ENCODE peak calls at places on chromosome 9, in nine cellular contexts. H, N, T, I, K, R, Z, M and G are unnamed samples.

GRCh38 chr9:118652935-118653334 is 716.3 kb downstream of the BRINP1 start:
- DNase-seq in R (no peak), N (no peak), M (no peak), H (no peak), T (no peak), Z (no peak), I (no peak), K (no peak), G (no peak)

GRCh38 chr9:12554636-12555035 is 138.5 kb upstream of the TYRP1 start:
- DNase-seq in I (no peak), H (no peak), R (no peak), M (peak; percentile 57), N (no peak), K (peak; percentile 17), Z (peak; percentile 51), T (no peak), G (no peak)

GRCh38 chr9:70682337-70682736 is 267.9 kb upstream of the KLF9 start:
- DNase-seq in N (no peak), M (no peak), H (no peak), K (no peak), T (no peak), R (no peak), Z (no peak), I (no peak), G (no peak)

GRCh38 chr9:93008457-93008856 is 50.0 kb upstream of the SUSD3 start:
- DNase-seq in Z (no peak), H (no peak), K (no peak), T (no peak), R (no peak), N (no peak), M (no peak), I (no peak), G (no peak)

GRCh38 chr9:116061546-116062205 is 91.9 kb upstream of the PAPPA start:
- DNase-seq in T (no peak), K (no peak), R (no peak), M (no peak), Z (no peak), I (no peak), N (no peak), H (no peak), G (no peak)

GRCh38 chr9:95062601-95063065 is 254.9 kb downstream of the FANCC start:
- DNase-seq in H (no peak), R (no peak), K (no peak), T (no peak), I (no peak), Z (no peak), N (no peak), M (no peak), G (no peak)

GRCh38 chr9:132572921-132573320 is 9.5 kb upstream of the BARHL1 start:
- DNase-seq in R (no peak), K (peak; percentile 20), T (no peak), N (no peak), H (no peak), M (no peak), I (no peak), Z (no peak), G (peak; percentile 35)

GRCh38 chr9:114947058-114947457 is 16.7 kb upstream of the TNFSF8 start:
- DNase-seq in R (no peak), M (no peak), H (no peak), Z (no peak), I (no peak), N (no peak), K (no peak), T (no peak), G (no peak)

GRCh38 chr9:22469928-22470544 is 23.4 kb downstream of the DMRTA1 start:
- DNase-seq in M (no peak), H (no peak), I (no peak), Z (peak; percentile 16), N (no peak), K (peak; percentile 49), R (no peak), T (peak; percentile 54), G (no peak)

GRCh38 chr9:12232836-12233235 is 460.3 kb upstream of the TYRP1 start:
- DNase-seq in I (no peak), R (no peak), M (no peak), Z (no peak), K (no peak), N (no peak), T (no peak), H (no peak), G (no peak)

GRCh38 chr9:133990366-133991210 is 1.5 kb downstream of the VAV2 start:
- DNase-seq in I (peak; percentile 43), K (peak; percentile 75), R (no peak), M (no peak), T (no peak), H (peak; percentile 81), Z (peak; percentile 91), N (no peak), G (peak; percentile 83)

GRCh38 chr9:112382066-112382465 is 2.2 kb downstream of the HSDL2 start:
- DNase-seq in R (no peak), K (no peak), M (no peak), I (no peak), Z (no peak), H (no peak), N (no peak), T (no peak), G (no peak)

GRCh38 chr9:112379177-112380101 is 469 bp upstream of the HSDL2 start:
- DNase-seq in K (peak; percentile 99), M (peak; percentile 98), Z (peak; percentile 100), T (peak; percentile 99), R (peak; percentile 74), H (peak; percentile 100), I (peak; percentile 99), N (peak; percentile 99), G (peak; percentile 100)

GRCh38 chr9:112378441-112379176 is 1.3 kb upstream of the HSDL2 start:
- DNase-seq in Z (peak; percentile 36), T (peak; percentile 54), N (no peak), R (no peak), M (no peak), H (peak; percentile 30), I (peak; percentile 31), K (peak; percentile 26), G (peak; percentile 11)

GRCh38 chr9:112380771-112381181 is 868 bp downstream of the HSDL2 start:
- DNase-seq in I (no peak), Z (peak; percentile 14), T (peak; percentile 71), H (no peak), N (peak; percentile 25), R (no peak), M (peak; percentile 52), K (peak; percentile 34), G (no peak)

GRCh38 chr9:112380102-112380581 is at the start of gene HSDL2:
- DNase-seq in Z (peak; percentile 65), R (no peak), T (peak; percentile 78), H (peak; percentile 66), I (no peak), N (peak; percentile 35), M (peak; percentile 56), K (no peak), G (no peak)
- TF ChIP-seq POLR2A in Z (no peak), R (no peak), T (no peak), H (no peak), I (no peak), N (no peak), M (peak; percentile 14), K (no peak), G (no peak)

GRCh38 chr9:110047232-110047954 is 160.6 kb downstream of the C9orf152 start:
- DNase-seq in I (no peak), R (no peak), T (peak; percentile 21), N (no peak), K (no peak), H (no peak), M (no peak), Z (no peak), G (no peak)

GRCh38 chr9:110048976-110049698 is 158.8 kb downstream of the C9orf152 start:
- DNase-seq in I (peak; percentile 31), Z (no peak), T (peak; percentile 55), K (no peak), N (no peak), H (peak; percentile 31), R (peak; percentile 25), M (peak; percentile 54), G (no peak)

GRCh38 chr9:110049699-110050450 is 158.1 kb downstream of the C9orf152 start:
- DNase-seq in K (no peak), M (peak; percentile 58), T (peak; percentile 55), N (no peak), Z (peak; percentile 45), R (no peak), H (peak; percentile 36), I (peak; percentile 30), G (no peak)

GRCh38 chr9:110047955-110048472 is 159.9 kb downstream of the C9orf152 start:
- DNase-seq in T (no peak), N (no peak), I (peak; percentile 25), K (no peak), H (peak; percentile 33), R (peak; percentile 25), Z (peak; percentile 8), M (no peak), G (no peak)

GRCh38 chr9:110048473-110048975 is 159.4 kb downstream of the C9orf152 start:
- DNase-seq in H (peak; percentile 83), T (peak; percentile 75), M (peak; percentile 90), R (peak; percentile 82), I (peak; percentile 76), K (peak; percentile 47), Z (peak; percentile 72), N (peak; percentile 30), G (peak; percentile 46)
- TF ChIP-seq POLR2A in H (peak; percentile 77), T (peak; percentile 42), M (peak; percentile 88), R (peak; percentile 85), I (no peak), K (peak; percentile 26), Z (peak; percentile 47), N (peak; percentile 55), G (peak; percentile 29)

GRCh38 chr9:130693426-130694191 is at the start of gene EXOSC2:
- DNase-seq in R (peak; percentile 94), Z (peak; percentile 99), M (peak; percentile 98), T (peak; percentile 98), H (peak; percentile 97), I (peak; percentile 97), N (peak; percentile 98), K (peak; percentile 99), G (peak; percentile 98)
- TF ChIP-seq POLR2A in R (peak; percentile 95), Z (peak; percentile 86), M (peak; percentile 96), T (peak; percentile 95), H (peak; percentile 48), I (peak; percentile 79), N (peak; percentile 61), K (peak; percentile 95), G (no peak)

GRCh38 chr9:110256142-110256391 is 240 bp downstream of the TXN start:
- DNase-seq in R (no peak), M (no peak), K (no peak), H (no peak), Z (no peak), I (no peak), N (no peak), T (no peak), G (no peak)

GRCh38 chr9:110257971-110258370 is 1.7 kb upstream of the TXN start:
- DNase-seq in T (peak; percentile 69), K (no peak), I (no peak), N (no peak), M (no peak), H (no peak), R (no peak), Z (no peak), G (no peak)

GRCh38 chr9:110255417-110256141 is 728 bp downstream of the TXN start:
- DNase-seq in M (peak; percentile 77), K (peak; percentile 61), N (peak; percentile 23), R (peak; percentile 34), Z (peak; percentile 80), T (peak; percentile 73), H (peak; percentile 82), I (peak; percentile 62), G (peak; percentile 82)

GRCh38 chr9:110257097-110257955 is 1.0 kb upstream of the TXN start:
- DNase-seq in T (peak; percentile 79), Z (peak; percentile 23), K (no peak), I (peak; percentile 33), N (peak; percentile 4), M (peak; percentile 62), R (no peak), H (peak; percentile 29), G (peak; percentile 20)

GRCh38 chr9:110256392-110257096 is at the start of gene TXN:
- DNase-seq in N (peak; percentile 73), K (peak; percentile 97), H (peak; percentile 93), T (peak; percentile 99), Z (peak; percentile 94), I (peak; percentile 90), R (peak; percentile 62), M (peak; percentile 92), G (peak; percentile 96)
- TF ChIP-seq POLR2A in N (peak; percentile 92), K (peak; percentile 96), H (peak; percentile 96), T (peak; percentile 92), Z (peak; percentile 86), I (peak; percentile 82), R (peak; percentile 98), M (peak; percentile 97), G (peak; percentile 90)